ENCODE peak calls at places on chromosomes 11 and 22, in five cellular contexts. G, Q, O, A and Y are unnamed samples.

GRCh38 chr11:28621648-28622215 is 513.5 kb downstream of the METTL15 start:
- DNase-seq in Q (peak; percentile 23), A (peak; percentile 76), G (peak; percentile 20), O (no peak), Y (no peak)

GRCh38 chr11:12241401-12241800 is 131.0 kb downstream of the MICAL2 start:
- DNase-seq in O (no peak), Q (no peak), G (no peak), A (no peak), Y (no peak)

GRCh38 chr22:18152519-18152918 is 2.5 kb downstream of the USP18 start:
- DNase-seq in A (no peak), Q (no peak), G (no peak), O (no peak), Y (no peak)

GRCh38 chr11:57407010-57407409 is 16.6 kb upstream of the PRG2 start:
- DNase-seq in G (no peak), Q (no peak), O (no peak), A (no peak), Y (no peak)

GRCh38 chr22:48245119-48245485 is 1482.7 kb downstream of the TBC1D22A start:
- DNase-seq in A (no peak), G (no peak), O (no peak), Q (no peak), Y (no peak)

GRCh38 chr22:24441406-24442351 is 14.3 kb downstream of the ADORA2A start:
- DNase-seq in G (no peak), O (no peak), Q (peak; percentile 66), A (no peak), Y (no peak)

GRCh38 chr11:33608386-33608785 is 92.2 kb downstream of the C11orf91 start:
- DNase-seq in Q (no peak), O (no peak), G (no peak), A (no peak), Y (no peak)

GRCh38 chr11:80096736-80097135 is 655.9 kb upstream of the TENM4 start:
- DNase-seq in O (no peak), G (peak; percentile 95), Q (peak; percentile 23), A (peak; percentile 56), Y (no peak)

GRCh38 chr11:43920598-43921419 is 21.6 kb upstream of the C11orf96 start:
- DNase-seq in G (peak; percentile 100), A (peak; percentile 100), Q (peak; percentile 92), O (peak; percentile 91), Y (peak; percentile 64)

GRCh38 chr11:57324154-57324885 is 432 bp downstream of the TNKS1BP1 start:
- DNase-seq in G (peak; percentile 52), Q (peak; percentile 61), O (no peak), A (peak; percentile 52), Y (peak; percentile 43)

GRCh38 chr11:316031-316701 is 2.3 kb downstream of the IFITM1 start:
- DNase-seq in A (no peak), Q (no peak), O (no peak), G (no peak), Y (no peak)

GRCh38 chr11:35318977-35319925 is 100.1 kb downstream of the SLC1A2 start:
- DNase-seq in A (no peak), G (peak; percentile 76), O (no peak), Q (no peak), Y (no peak)

GRCh38 chr22:27295605-27296004 is 506.0 kb downstream of the MN1 start:
- DNase-seq in Q (no peak), O (no peak), A (no peak), G (no peak), Y (no peak)

GRCh38 chr11:14422052-14422813 is 63.2 kb upstream of the RRAS2 start:
- DNase-seq in G (peak; percentile 100), O (peak; percentile 94), Q (peak; percentile 95), A (peak; percentile 100), Y (peak; percentile 61)

GRCh38 chr11:8260202-8260996 is 3.3 kb downstream of the LMO1 start:
- DNase-seq in G (no peak), O (no peak), Q (no peak), A (no peak), Y (no peak)

GRCh38 chr11:73410627-73411026 is 34.4 kb downstream of the RELT start:
- DNase-seq in O (no peak), G (no peak), Q (no peak), A (no peak), Y (no peak)

GRCh38 chr11:26676641-26677040 is 45.2 kb downstream of the SLC5A12 start:
- DNase-seq in O (no peak), Q (no peak), A (no peak), G (no peak), Y (no peak)

GRCh38 chr11:108975641-108976071 is 310.8 kb downstream of the DDX10 start:
- DNase-seq in A (no peak), Q (no peak), O (no peak), G (no peak), Y (no peak)

GRCh38 chr11:122209619-122210377 is 93.8 kb upstream of the BLID start:
- DNase-seq in G (peak; percentile 82), A (peak; percentile 98), Q (peak; percentile 78), O (peak; percentile 90), Y (peak; percentile 90)

GRCh38 chr11:60184824-60185511 is 2.1 kb upstream of the MS4A6A start:
- DNase-seq in A (no peak), O (no peak), Q (no peak), G (no peak), Y (no peak)

GRCh38 chr11:118790357-118791014 is 478 bp downstream of the DDX6 start:
- DNase-seq in Q (peak; percentile 56), O (no peak), A (peak; percentile 63), G (peak; percentile 57), Y (peak; percentile 81)

GRCh38 chr11:71355266-71355665 is 92.9 kb downstream of the DHCR7 start:
- DNase-seq in O (no peak), A (peak; percentile 16), G (peak; percentile 13), Q (no peak), Y (no peak)

GRCh38 chr22:23405366-23405851 is 174.7 kb downstream of the IGLL1 start:
- DNase-seq in Q (no peak), G (no peak), A (no peak), O (no peak), Y (no peak)

GRCh38 chr22:34914871-34915270 is 151.1 kb upstream of the ISX start:
- DNase-seq in O (no peak), Q (no peak), G (peak; percentile 31), A (no peak), Y (no peak)

GRCh38 chr22:46373166-46373565 is 37.7 kb downstream of the TRMU start:
- DNase-seq in G (no peak), O (no peak), A (no peak), Q (no peak), Y (no peak)

GRCh38 chr11:70491696-70492472 is 93.6 kb downstream of the CTTN start:
- DNase-seq in O (no peak), A (no peak), Q (no peak), G (no peak), Y (no peak)

GRCh38 chr11:72793452-72794367 is at the start of gene STARD10:
- DNase-seq in Q (peak; percentile 94), A (peak; percentile 95), G (peak; percentile 90), O (peak; percentile 96), Y (peak; percentile 97)

GRCh38 chr22:45934659-45935341 is 42.2 kb downstream of the WNT7B start:
- DNase-seq in G (peak; percentile 98), O (no peak), A (peak; percentile 65), Q (peak; percentile 56), Y (peak; percentile 31)

GRCh38 chr11:77308838-77309237 is 7.4 kb upstream of the GDPD4 start:
- DNase-seq in A (no peak), G (no peak), O (no peak), Q (no peak), Y (no peak)

GRCh38 chr11:129702410-129703390 is 112.9 kb upstream of the TMEM45B start:
- DNase-seq in O (no peak), A (no peak), G (no peak), Q (no peak), Y (no peak)

GRCh38 chr22:47169801-47170140 is 407.3 kb downstream of the TBC1D22A start:
- DNase-seq in Q (peak; percentile 3), O (no peak), A (no peak), G (no peak), Y (no peak)

GRCh38 chr11:95536049-95536448 is 253.5 kb downstream of the FAM76B start:
- DNase-seq in O (no peak), G (peak; percentile 59), Q (no peak), A (no peak), Y (no peak)

GRCh38 chr22:25193548-25193947 is 6.1 kb upstream of the CRYBB3 start:
- DNase-seq in Q (no peak), O (no peak), G (no peak), A (no peak), Y (no peak)

GRCh38 chr22:31533391-31533790 is 37.1 kb downstream of the SFI1 start:
- DNase-seq in Q (peak; percentile 16), O (no peak), A (no peak), G (no peak), Y (peak; percentile 62)

GRCh38 chr11:19598456-19598855 is 114.2 kb upstream of the NAV2 start:
- DNase-seq in G (no peak), O (no peak), A (no peak), Q (no peak), Y (no peak)

GRCh38 chr11:115208808-115209259 is 295.4 kb downstream of the CADM1 start:
- DNase-seq in G (no peak), A (no peak), O (no peak), Q (no peak), Y (no peak)

GRCh38 chr11:92852946-92853345 is 116.5 kb upstream of the MTNR1B start:
- DNase-seq in G (peak; percentile 17), A (no peak), Q (no peak), O (no peak), Y (no peak)

GRCh38 chr22:44702479-44703219 is 645 bp downstream of the PRR5 start:
- DNase-seq in G (peak; percentile 48), Q (no peak), O (no peak), A (no peak), Y (peak; percentile 26)
- TF ChIP-seq CTCF in G (peak; percentile 7), Q (no peak), O (no peak), A (no peak), Y (no peak)

DNA sequence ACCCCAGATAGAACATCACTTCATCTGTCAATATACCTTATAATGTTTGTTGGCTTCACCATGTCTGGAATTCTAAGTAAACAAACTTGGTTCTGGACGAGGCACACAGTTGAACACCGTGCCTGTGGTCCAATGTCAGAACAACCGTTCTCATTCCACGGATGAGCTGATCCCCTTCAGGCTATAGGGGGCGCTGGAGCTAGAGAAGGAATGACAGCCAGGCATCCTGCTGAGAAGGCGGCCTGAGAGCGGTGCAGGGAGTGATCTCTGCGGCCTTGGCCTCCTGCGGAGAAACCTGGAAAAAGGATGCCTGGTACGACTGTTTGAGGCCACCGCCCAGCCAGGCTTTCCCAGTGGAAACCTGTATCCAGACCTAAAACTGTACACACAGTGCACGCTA is 48.7 kb downstream of the FDX1 start:
- DNase-seq in Q (peak; percentile 55), O (no peak), G (no peak), A (no peak), Y (peak; percentile 71)
- TF ChIP-seq CTCF in Q (no peak), O (no peak), G (no peak), A (peak; percentile 11), Y (peak; percentile 33)

GRCh38 chr11:112584674-112585073 is 324.0 kb upstream of the PLET1 start:
- DNase-seq in O (no peak), G (no peak), Q (no peak), A (no peak), Y (no peak)
- TF ChIP-seq CTCF in O (no peak), G (no peak), Q (no peak), A (no peak), Y (no peak)

DNA sequence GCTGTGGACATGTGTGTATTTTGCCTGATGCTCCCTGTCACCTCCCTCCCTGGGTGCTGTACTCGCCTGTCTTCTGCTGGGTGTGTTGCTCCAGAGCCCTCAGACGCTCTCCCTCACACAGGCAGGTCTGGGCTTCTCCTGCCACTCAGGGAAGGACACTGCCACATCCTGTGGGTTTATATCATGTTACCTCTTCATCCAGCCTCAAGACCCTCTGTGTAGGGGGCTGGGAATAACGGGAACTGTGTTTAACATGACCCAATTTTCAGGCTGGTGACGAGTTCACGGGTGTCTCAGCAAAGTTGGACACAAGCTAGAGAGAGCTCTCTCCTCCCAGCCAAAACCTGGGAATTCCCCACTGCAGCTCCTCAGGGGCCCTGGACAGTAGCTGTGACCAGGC is 24.6 kb downstream of the MYBPC3 start:
- DNase-seq in A (no peak), Q (no peak), O (no peak), G (no peak), Y (no peak)
- TF ChIP-seq CTCF in A (no peak), Q (no peak), O (no peak), G (no peak), Y (no peak)